ENCODE peak calls at places on chromosomes 7 and 10, in seven cellular contexts. One of them, this sample, is unnamed.

GRCh38 chr10:104580321-104580720 is 60.8 kb upstream of the SORCS3 start:
- DNase-seq in psoas muscle: no peak
- DNase-seq in A172: no peak
- DNase-seq in COR-L47: no peak
- DNase-seq in transverse colon: no peak
- DNase-seq in HEK293T: no peak
- DNase-seq in effector memory CD8-positive, alpha-beta T cell: no peak
- DNase-seq in this sample: no peak

GRCh38 chr7:38975944-38976392 is 1.7 kb upstream of the POU6F2 start:
- DNase-seq in psoas muscle: peak; percentile 38
- DNase-seq in A172: no peak
- DNase-seq in COR-L47: no peak
- DNase-seq in transverse colon: no peak
- DNase-seq in HEK293T: peak; percentile 15
- DNase-seq in effector memory CD8-positive, alpha-beta T cell: no peak
- DNase-seq in this sample: no peak

GRCh38 chr10:5594271-5595036 is 69.7 kb downstream of the CALML3 start:
- DNase-seq in psoas muscle: no peak
- DNase-seq in A172: no peak
- DNase-seq in COR-L47: no peak
- DNase-seq in transverse colon: no peak
- DNase-seq in HEK293T: no peak
- DNase-seq in effector memory CD8-positive, alpha-beta T cell: no peak
- DNase-seq in this sample: no peak

GRCh38 chr10:133309111-133309719 is 501 bp downstream of the ZNF511 start:
- DNase-seq in psoas muscle: peak; percentile 98
- DNase-seq in A172: peak; percentile 51
- DNase-seq in COR-L47: peak; percentile 64
- DNase-seq in transverse colon: peak; percentile 98
- DNase-seq in HEK293T: peak; percentile 99
- DNase-seq in effector memory CD8-positive, alpha-beta T cell: peak; percentile 90
- DNase-seq in this sample: peak; percentile 95

GRCh38 chr10:117553171-117553814 is 10.7 kb downstream of the EMX2 start:
- DNase-seq in psoas muscle: peak; percentile 60
- DNase-seq in A172: no peak
- DNase-seq in COR-L47: no peak
- DNase-seq in transverse colon: no peak
- DNase-seq in HEK293T: no peak
- DNase-seq in effector memory CD8-positive, alpha-beta T cell: no peak
- DNase-seq in this sample: no peak

GRCh38 chr10:14904316-14904732 is 25.7 kb downstream of the SUV39H2 start:
- DNase-seq in psoas muscle: no peak
- DNase-seq in A172: peak; percentile 19
- DNase-seq in COR-L47: no peak
- DNase-seq in transverse colon: no peak
- DNase-seq in HEK293T: peak; percentile 33
- DNase-seq in effector memory CD8-positive, alpha-beta T cell: peak; percentile 15
- DNase-seq in this sample: no peak

GRCh38 chr7:130423636-130424035 is 17.2 kb downstream of the CEP41 start:
- DNase-seq in psoas muscle: no peak
- DNase-seq in A172: no peak
- DNase-seq in COR-L47: no peak
- DNase-seq in transverse colon: no peak
- DNase-seq in HEK293T: no peak
- DNase-seq in effector memory CD8-positive, alpha-beta T cell: no peak
- DNase-seq in this sample: no peak

GRCh38 chr7:16739863-16740622 is 13.5 kb upstream of the TSPAN13 start:
- DNase-seq in psoas muscle: no peak
- DNase-seq in A172: peak; percentile 98
- DNase-seq in COR-L47: no peak
- DNase-seq in transverse colon: peak; percentile 26
- DNase-seq in HEK293T: peak; percentile 48
- DNase-seq in effector memory CD8-positive, alpha-beta T cell: no peak
- DNase-seq in this sample: peak; percentile 19

GRCh38 chr10:44975487-44976331 is 2.9 kb downstream of the DEPP1 start:
- DNase-seq in psoas muscle: peak; percentile 66
- DNase-seq in A172: peak; percentile 85
- DNase-seq in COR-L47: peak; percentile 55
- DNase-seq in transverse colon: peak; percentile 51
- DNase-seq in HEK293T: no peak
- DNase-seq in effector memory CD8-positive, alpha-beta T cell: no peak
- DNase-seq in this sample: no peak

GRCh38 chr10:95441547-95441923 is 119.6 kb downstream of the SORBS1 start:
- DNase-seq in psoas muscle: no peak
- DNase-seq in A172: no peak
- DNase-seq in COR-L47: no peak
- DNase-seq in transverse colon: no peak
- DNase-seq in HEK293T: no peak
- DNase-seq in effector memory CD8-positive, alpha-beta T cell: no peak
- DNase-seq in this sample: no peak

GRCh38 chr10:34305189-34305588 is 509.9 kb downstream of the PARD3 start:
- DNase-seq in psoas muscle: no peak
- DNase-seq in A172: no peak
- DNase-seq in COR-L47: no peak
- DNase-seq in transverse colon: peak; percentile 18
- DNase-seq in HEK293T: peak; percentile 17
- DNase-seq in effector memory CD8-positive, alpha-beta T cell: no peak
- DNase-seq in this sample: no peak

GRCh38 chr7:142646274-142646895 is 102.9 kb upstream of the PRSS1 start:
- DNase-seq in psoas muscle: peak; percentile 29
- DNase-seq in A172: no peak
- DNase-seq in COR-L47: peak; percentile 4
- DNase-seq in transverse colon: no peak
- DNase-seq in HEK293T: no peak
- DNase-seq in effector memory CD8-positive, alpha-beta T cell: no peak
- DNase-seq in this sample: no peak

GRCh38 chr10:30850776-30851175 is 180.9 kb downstream of the ZNF438 start:
- DNase-seq in psoas muscle: no peak
- DNase-seq in A172: no peak
- DNase-seq in COR-L47: no peak
- DNase-seq in transverse colon: no peak
- DNase-seq in HEK293T: no peak
- DNase-seq in effector memory CD8-positive, alpha-beta T cell: no peak
- DNase-seq in this sample: no peak

GRCh38 chr10:16787361-16787791 is 29.8 kb downstream of the RSU1 start:
- DNase-seq in psoas muscle: no peak
- DNase-seq in A172: no peak
- DNase-seq in COR-L47: no peak
- DNase-seq in transverse colon: no peak
- DNase-seq in HEK293T: no peak
- DNase-seq in effector memory CD8-positive, alpha-beta T cell: peak; percentile 68
- DNase-seq in this sample: no peak

GRCh38 chr10:34764347-34764991 is 50.6 kb downstream of the PARD3 start:
- DNase-seq in psoas muscle: no peak
- DNase-seq in A172: no peak
- DNase-seq in COR-L47: peak; percentile 14
- DNase-seq in transverse colon: no peak
- DNase-seq in HEK293T: no peak
- DNase-seq in effector memory CD8-positive, alpha-beta T cell: no peak
- DNase-seq in this sample: no peak

GRCh38 chr10:133318494-133319127 is 9.9 kb downstream of the ZNF511 start:
- DNase-seq in psoas muscle: peak; percentile 72
- DNase-seq in A172: no peak
- DNase-seq in COR-L47: peak; percentile 28
- DNase-seq in transverse colon: peak; percentile 76
- DNase-seq in HEK293T: peak; percentile 83
- DNase-seq in effector memory CD8-positive, alpha-beta T cell: peak; percentile 71
- DNase-seq in this sample: peak; percentile 48

GRCh38 chr10:85043207-85043606 is 714.8 kb downstream of the CCSER2 start:
- DNase-seq in psoas muscle: no peak
- DNase-seq in A172: no peak
- DNase-seq in COR-L47: peak; percentile 40
- DNase-seq in transverse colon: no peak
- DNase-seq in HEK293T: no peak
- DNase-seq in effector memory CD8-positive, alpha-beta T cell: no peak
- DNase-seq in this sample: no peak

GRCh38 chr7:44884553-44885393 is 557 bp downstream of the PURB start:
- DNase-seq in psoas muscle: peak; percentile 86
- DNase-seq in A172: peak; percentile 42
- DNase-seq in COR-L47: peak; percentile 51
- DNase-seq in transverse colon: peak; percentile 59
- DNase-seq in HEK293T: peak; percentile 20
- DNase-seq in effector memory CD8-positive, alpha-beta T cell: peak; percentile 66
- DNase-seq in this sample: peak; percentile 31

GRCh38 chr10:88883443-88883799 is 3.4 kb downstream of the STAMBPL1 start:
- DNase-seq in psoas muscle: no peak
- DNase-seq in A172: no peak
- DNase-seq in COR-L47: no peak
- DNase-seq in transverse colon: no peak
- DNase-seq in HEK293T: no peak
- DNase-seq in effector memory CD8-positive, alpha-beta T cell: no peak
- DNase-seq in this sample: no peak

GRCh38 chr7:1645071-1646015 is 24.7 kb upstream of the ELFN1 start:
- DNase-seq in psoas muscle: no peak
- DNase-seq in A172: no peak
- DNase-seq in COR-L47: no peak
- DNase-seq in transverse colon: no peak
- DNase-seq in HEK293T: no peak
- DNase-seq in effector memory CD8-positive, alpha-beta T cell: no peak
- DNase-seq in this sample: no peak

GRCh38 chr10:93416824-93417223 is 65.3 kb downstream of the MYOF start:
- DNase-seq in psoas muscle: no peak
- DNase-seq in A172: no peak
- DNase-seq in COR-L47: no peak
- DNase-seq in transverse colon: no peak
- DNase-seq in HEK293T: no peak
- DNase-seq in effector memory CD8-positive, alpha-beta T cell: no peak
- DNase-seq in this sample: no peak

GRCh38 chr10:132939957-132940790 is 2.2 kb downstream of the CFAP46 start:
- DNase-seq in psoas muscle: peak; percentile 68
- DNase-seq in A172: peak; percentile 1
- DNase-seq in COR-L47: no peak
- DNase-seq in transverse colon: peak; percentile 35
- DNase-seq in HEK293T: peak; percentile 85
- DNase-seq in effector memory CD8-positive, alpha-beta T cell: no peak
- DNase-seq in this sample: peak; percentile 31

GRCh38 chr10:96743988-96744585 is 23.8 kb upstream of the PIK3AP1 start:
- DNase-seq in psoas muscle: no peak
- DNase-seq in A172: peak; percentile 15
- DNase-seq in COR-L47: peak; percentile 0
- DNase-seq in transverse colon: no peak
- DNase-seq in HEK293T: no peak
- DNase-seq in effector memory CD8-positive, alpha-beta T cell: no peak
- DNase-seq in this sample: no peak

GRCh38 chr10:10794776-10795175 is 222.9 kb upstream of the CELF2 start:
- DNase-seq in psoas muscle: no peak
- DNase-seq in A172: no peak
- DNase-seq in COR-L47: no peak
- DNase-seq in transverse colon: no peak
- DNase-seq in HEK293T: no peak
- DNase-seq in effector memory CD8-positive, alpha-beta T cell: no peak
- DNase-seq in this sample: no peak

GRCh38 chr7:30238721-30239441 is 45.5 kb upstream of the ZNRF2 start:
- DNase-seq in psoas muscle: peak; percentile 65
- DNase-seq in A172: peak; percentile 25
- DNase-seq in COR-L47: peak; percentile 84
- DNase-seq in transverse colon: peak; percentile 64
- DNase-seq in HEK293T: no peak
- DNase-seq in effector memory CD8-positive, alpha-beta T cell: no peak
- DNase-seq in this sample: peak; percentile 80

GRCh38 chr7:143368387-143368786 is 5.9 kb upstream of the FAM131B start:
- DNase-seq in psoas muscle: no peak
- DNase-seq in A172: no peak
- DNase-seq in COR-L47: no peak
- DNase-seq in transverse colon: no peak
- DNase-seq in HEK293T: no peak
- DNase-seq in effector memory CD8-positive, alpha-beta T cell: no peak
- DNase-seq in this sample: no peak

GRCh38 chr10:103256613-103257012 is 10.9 kb downstream of the RPEL1 start:
- DNase-seq in psoas muscle: no peak
- DNase-seq in A172: no peak
- DNase-seq in COR-L47: no peak
- DNase-seq in transverse colon: no peak
- DNase-seq in HEK293T: no peak
- DNase-seq in effector memory CD8-positive, alpha-beta T cell: no peak
- DNase-seq in this sample: no peak

GRCh38 chr7:6256709-6257535 is 15.5 kb downstream of the CYTH3 start:
- DNase-seq in psoas muscle: peak; percentile 76
- DNase-seq in A172: no peak
- DNase-seq in COR-L47: no peak
- DNase-seq in transverse colon: peak; percentile 22
- DNase-seq in HEK293T: no peak
- DNase-seq in effector memory CD8-positive, alpha-beta T cell: no peak
- DNase-seq in this sample: peak; percentile 32

GRCh38 chr7:43511769-43512515 is 71.0 kb upstream of the STK17A start:
- DNase-seq in psoas muscle: no peak
- DNase-seq in A172: no peak
- DNase-seq in COR-L47: no peak
- DNase-seq in transverse colon: no peak
- DNase-seq in HEK293T: no peak
- DNase-seq in effector memory CD8-positive, alpha-beta T cell: no peak
- DNase-seq in this sample: no peak

GRCh38 chr7:3259711-3260424 is 41.2 kb upstream of the SDK1 start:
- DNase-seq in psoas muscle: no peak
- DNase-seq in A172: peak; percentile 28
- DNase-seq in COR-L47: no peak
- DNase-seq in transverse colon: no peak
- DNase-seq in HEK293T: no peak
- DNase-seq in effector memory CD8-positive, alpha-beta T cell: no peak
- DNase-seq in this sample: no peak

GRCh38 chr7:128997161-128997560 is 57.8 kb downstream of the TNPO3 start:
- DNase-seq in psoas muscle: no peak
- DNase-seq in A172: no peak
- DNase-seq in COR-L47: no peak
- DNase-seq in transverse colon: no peak
- DNase-seq in HEK293T: no peak
- DNase-seq in effector memory CD8-positive, alpha-beta T cell: no peak
- DNase-seq in this sample: no peak

GRCh38 chr10:83954193-83954794 is 185.0 kb upstream of the GHITM start:
- DNase-seq in psoas muscle: no peak
- DNase-seq in A172: no peak
- DNase-seq in COR-L47: no peak
- DNase-seq in transverse colon: no peak
- DNase-seq in HEK293T: no peak
- DNase-seq in effector memory CD8-positive, alpha-beta T cell: no peak
- DNase-seq in this sample: no peak

GRCh38 chr7:75608451-75609122 is 116.5 kb downstream of the SPDYE5 start:
- DNase-seq in psoas muscle: no peak
- DNase-seq in A172: no peak
- DNase-seq in COR-L47: no peak
- DNase-seq in transverse colon: no peak
- DNase-seq in HEK293T: no peak
- DNase-seq in effector memory CD8-positive, alpha-beta T cell: no peak
- DNase-seq in this sample: no peak

GRCh38 chr7:36677769-36678435 is 46.4 kb downstream of the AOAH start:
- DNase-seq in psoas muscle: no peak
- DNase-seq in A172: no peak
- DNase-seq in COR-L47: no peak
- DNase-seq in transverse colon: no peak
- DNase-seq in HEK293T: no peak
- DNase-seq in effector memory CD8-positive, alpha-beta T cell: no peak
- DNase-seq in this sample: no peak

GRCh38 chr10:113093188-113094113 is 143.4 kb downstream of the TCF7L2 start:
- DNase-seq in psoas muscle: no peak
- DNase-seq in A172: peak; percentile 91
- DNase-seq in COR-L47: no peak
- DNase-seq in transverse colon: peak; percentile 46
- DNase-seq in HEK293T: no peak
- DNase-seq in effector memory CD8-positive, alpha-beta T cell: no peak
- DNase-seq in this sample: peak; percentile 40

GRCh38 chr7:110317699-110318265 is 773.1 kb upstream of the LRRN3 start:
- DNase-seq in psoas muscle: no peak
- DNase-seq in A172: peak; percentile 88
- DNase-seq in COR-L47: no peak
- DNase-seq in transverse colon: no peak
- DNase-seq in HEK293T: no peak
- DNase-seq in effector memory CD8-positive, alpha-beta T cell: no peak
- DNase-seq in this sample: no peak

GRCh38 chr7:19585761-19586160 is 123.1 kb downstream of the POLR1F start:
- DNase-seq in psoas muscle: no peak
- DNase-seq in A172: no peak
- DNase-seq in COR-L47: no peak
- DNase-seq in transverse colon: no peak
- DNase-seq in HEK293T: no peak
- DNase-seq in effector memory CD8-positive, alpha-beta T cell: no peak
- DNase-seq in this sample: no peak

GRCh38 chr7:31858051-31858450 is 171.0 kb downstream of the PPP1R17 start:
- DNase-seq in psoas muscle: no peak
- DNase-seq in A172: no peak
- DNase-seq in COR-L47: no peak
- DNase-seq in transverse colon: no peak
- DNase-seq in HEK293T: no peak
- DNase-seq in effector memory CD8-positive, alpha-beta T cell: no peak
- DNase-seq in this sample: no peak

This sample was measured in mucosa of gallbladder.